ENCODE peak calls at places on chromosomes 11 and 22, in eight cellular contexts. One of them, this sample, is unnamed.

GRCh38 chr11:92852946-92853345 is 116.5 kb upstream of the MTNR1B start:
- DNase-seq in CD4-positive, alpha-beta T cell: no peak
- DNase-seq in BJ: no peak
- DNase-seq in substantia nigra: no peak
- DNase-seq in activated naive CD4-positive, alpha-beta T cell treated with Interleukin-2 at 50 U/mL for 16 hours: no peak
- DNase-seq in hippocampal formation: no peak
- DNase-seq in erythroblast: no peak
- DNase-seq in brain microvascular endothelial cell: no peak
- DNase-seq in this sample: no peak

GRCh38 chr11:73760066-73760679 is 701 bp downstream of the RAB6A start:
- DNase-seq in BJ: no peak
- DNase-seq in erythroblast: no peak
- DNase-seq in substantia nigra: no peak
- DNase-seq in brain microvascular endothelial cell: no peak
- DNase-seq in activated naive CD4-positive, alpha-beta T cell treated with Interleukin-2 at 50 U/mL for 16 hours: no peak
- DNase-seq in hippocampal formation: peak; percentile 12
- DNase-seq in CD4-positive, alpha-beta T cell: no peak
- DNase-seq in this sample: peak; percentile 43

GRCh38 chr22:43302462-43303109 is 40.6 kb downstream of the SCUBE1 start:
- DNase-seq in substantia nigra: no peak
- DNase-seq in activated naive CD4-positive, alpha-beta T cell treated with Interleukin-2 at 50 U/mL for 16 hours: no peak
- DNase-seq in BJ: no peak
- DNase-seq in hippocampal formation: no peak
- DNase-seq in erythroblast: no peak
- DNase-seq in CD4-positive, alpha-beta T cell: no peak
- DNase-seq in brain microvascular endothelial cell: no peak
- DNase-seq in this sample: no peak

GRCh38 chr11:125338886-125339811 is 156.9 kb downstream of the FEZ1 start:
- DNase-seq in BJ: no peak
- DNase-seq in activated naive CD4-positive, alpha-beta T cell treated with Interleukin-2 at 50 U/mL for 16 hours: no peak
- DNase-seq in CD4-positive, alpha-beta T cell: no peak
- DNase-seq in hippocampal formation: no peak
- DNase-seq in erythroblast: no peak
- DNase-seq in substantia nigra: no peak
- DNase-seq in brain microvascular endothelial cell: peak; percentile 19
- DNase-seq in this sample: no peak

GRCh38 chr11:36364551-36364950 is 68.5 kb downstream of the PRR5L start:
- DNase-seq in erythroblast: no peak
- DNase-seq in CD4-positive, alpha-beta T cell: no peak
- DNase-seq in brain microvascular endothelial cell: no peak
- DNase-seq in activated naive CD4-positive, alpha-beta T cell treated with Interleukin-2 at 50 U/mL for 16 hours: no peak
- DNase-seq in hippocampal formation: no peak
- DNase-seq in BJ: no peak
- DNase-seq in substantia nigra: no peak
- DNase-seq in this sample: no peak

GRCh38 chr11:105229257-105229656 is 89.7 kb upstream of the CARD18 start:
- DNase-seq in brain microvascular endothelial cell: no peak
- DNase-seq in substantia nigra: no peak
- DNase-seq in hippocampal formation: no peak
- DNase-seq in activated naive CD4-positive, alpha-beta T cell treated with Interleukin-2 at 50 U/mL for 16 hours: no peak
- DNase-seq in BJ: peak; percentile 31
- DNase-seq in erythroblast: no peak
- DNase-seq in CD4-positive, alpha-beta T cell: no peak
- DNase-seq in this sample: no peak

GRCh38 chr11:2092956-2093412 is 46.2 kb downstream of the IGF2 start:
- DNase-seq in BJ: no peak
- DNase-seq in erythroblast: no peak
- DNase-seq in CD4-positive, alpha-beta T cell: peak; percentile 61
- DNase-seq in brain microvascular endothelial cell: peak; percentile 22
- DNase-seq in activated naive CD4-positive, alpha-beta T cell treated with Interleukin-2 at 50 U/mL for 16 hours: peak; percentile 55
- DNase-seq in hippocampal formation: no peak
- DNase-seq in substantia nigra: no peak
- DNase-seq in this sample: peak; percentile 57

GRCh38 chr11:43393765-43394355 is 35.1 kb downstream of the TTC17 start:
- DNase-seq in erythroblast: peak; percentile 94
- DNase-seq in hippocampal formation: no peak
- DNase-seq in activated naive CD4-positive, alpha-beta T cell treated with Interleukin-2 at 50 U/mL for 16 hours: no peak
- DNase-seq in CD4-positive, alpha-beta T cell: no peak
- DNase-seq in BJ: no peak
- DNase-seq in brain microvascular endothelial cell: peak; percentile 47
- DNase-seq in substantia nigra: no peak
- DNase-seq in this sample: no peak

GRCh38 chr11:59658036-59658435 is 10.8 kb downstream of the PATL1 start:
- DNase-seq in brain microvascular endothelial cell: no peak
- DNase-seq in hippocampal formation: no peak
- DNase-seq in BJ: no peak
- DNase-seq in CD4-positive, alpha-beta T cell: no peak
- DNase-seq in erythroblast: no peak
- DNase-seq in substantia nigra: no peak
- DNase-seq in activated naive CD4-positive, alpha-beta T cell treated with Interleukin-2 at 50 U/mL for 16 hours: no peak
- DNase-seq in this sample: no peak

GRCh38 chr22:18118345-18118915 is 7.8 kb downstream of the TUBA8 start:
- DNase-seq in BJ: no peak
- DNase-seq in CD4-positive, alpha-beta T cell: no peak
- DNase-seq in brain microvascular endothelial cell: no peak
- DNase-seq in activated naive CD4-positive, alpha-beta T cell treated with Interleukin-2 at 50 U/mL for 16 hours: no peak
- DNase-seq in erythroblast: no peak
- DNase-seq in hippocampal formation: no peak
- DNase-seq in substantia nigra: no peak
- DNase-seq in this sample: no peak

GRCh38 chr11:67535577-67535976 is 12.3 kb upstream of the CABP2 start:
- DNase-seq in activated naive CD4-positive, alpha-beta T cell treated with Interleukin-2 at 50 U/mL for 16 hours: no peak
- DNase-seq in CD4-positive, alpha-beta T cell: no peak
- DNase-seq in hippocampal formation: no peak
- DNase-seq in substantia nigra: no peak
- DNase-seq in BJ: no peak
- DNase-seq in brain microvascular endothelial cell: no peak
- DNase-seq in erythroblast: no peak
- DNase-seq in this sample: no peak

GRCh38 chr22:38176170-38176741 is 5.4 kb downstream of the PLA2G6 start:
- DNase-seq in hippocampal formation: no peak
- DNase-seq in BJ: peak; percentile 94
- DNase-seq in activated naive CD4-positive, alpha-beta T cell treated with Interleukin-2 at 50 U/mL for 16 hours: peak; percentile 27
- DNase-seq in CD4-positive, alpha-beta T cell: no peak
- DNase-seq in brain microvascular endothelial cell: peak; percentile 89
- DNase-seq in substantia nigra: no peak
- DNase-seq in erythroblast: no peak
- DNase-seq in this sample: peak; percentile 42

GRCh38 chr22:23244690-23245044 is 64.4 kb downstream of the BCR start:
- DNase-seq in BJ: no peak
- DNase-seq in hippocampal formation: no peak
- DNase-seq in brain microvascular endothelial cell: no peak
- DNase-seq in activated naive CD4-positive, alpha-beta T cell treated with Interleukin-2 at 50 U/mL for 16 hours: no peak
- DNase-seq in CD4-positive, alpha-beta T cell: no peak
- DNase-seq in erythroblast: no peak
- DNase-seq in substantia nigra: no peak
- DNase-seq in this sample: no peak

GRCh38 chr22:26357281-26357680 is 71.8 kb upstream of the ASPHD2 start:
- DNase-seq in BJ: no peak
- DNase-seq in erythroblast: no peak
- DNase-seq in hippocampal formation: no peak
- DNase-seq in CD4-positive, alpha-beta T cell: no peak
- DNase-seq in substantia nigra: no peak
- DNase-seq in brain microvascular endothelial cell: no peak
- DNase-seq in activated naive CD4-positive, alpha-beta T cell treated with Interleukin-2 at 50 U/mL for 16 hours: no peak
- DNase-seq in this sample: no peak

GRCh38 chr11:119518746-119519382 is 95.9 kb upstream of the THY1 start:
- DNase-seq in CD4-positive, alpha-beta T cell: no peak
- DNase-seq in substantia nigra: no peak
- DNase-seq in brain microvascular endothelial cell: peak; percentile 47
- DNase-seq in activated naive CD4-positive, alpha-beta T cell treated with Interleukin-2 at 50 U/mL for 16 hours: no peak
- DNase-seq in hippocampal formation: no peak
- DNase-seq in erythroblast: peak; percentile 23
- DNase-seq in BJ: no peak
- DNase-seq in this sample: peak; percentile 7